ENCODE peak calls at places on chromosome 4, in nine cellular contexts. H, P, D, X, Q, V, C, O and J are unnamed samples.

GRCh38 chr4:132332932-132333722 is 816.0 kb upstream of the PCDH10 start:
- DNase-seq in Q (no peak), V (no peak), X (peak), C (no peak), H (no peak), O (no peak), P (no peak), D (peak), J (no peak)

GRCh38 chr4:90207887-90208454 is 80.8 kb downstream of the CCSER1 start:
- DNase-seq in D (no peak), C (no peak), V (no peak), O (no peak), H (no peak), X (no peak), Q (no peak), P (no peak), J (no peak)

GRCh38 chr4:159267940-159268327 is 165.1 kb downstream of the RAPGEF2 start:
- DNase-seq in D (peak), O (no peak), P (no peak), X (no peak), Q (no peak), C (no peak), H (no peak), V (no peak), J (no peak)

GRCh38 chr4:1317177-1318045 is 27.7 kb downstream of the MAEA start:
- DNase-seq in C (no peak), P (no peak), H (no peak), Q (no peak), X (no peak), V (no peak), O (no peak), D (no peak), J (no peak)

GRCh38 chr4:99763635-99764101 is 53.0 kb upstream of the DAPP1 start:
- DNase-seq in C (no peak), H (no peak), Q (peak), X (no peak), D (peak), P (no peak), V (no peak), O (no peak), J (no peak)

GRCh38 chr4:151582098-151582497 is 173.1 kb downstream of the FHIP1A start:
- DNase-seq in Q (no peak), C (no peak), X (no peak), V (no peak), D (no peak), P (no peak), H (no peak), O (no peak), J (no peak)

GRCh38 chr4:177427097-177427665 is 15.1 kb downstream of the AGA start:
- DNase-seq in X (no peak), H (no peak), D (no peak), C (no peak), Q (no peak), V (no peak), O (no peak), P (no peak), J (no peak)

GRCh38 chr4:14856076-14856926 is 146.0 kb upstream of the CPEB2 start:
- DNase-seq in X (no peak), D (peak), O (no peak), Q (no peak), H (no peak), P (no peak), V (no peak), C (peak), J (no peak)

GRCh38 chr4:140353836-140354235 is 19.6 kb upstream of the SCOC start:
- DNase-seq in O (no peak), Q (no peak), V (no peak), D (no peak), H (no peak), C (no peak), X (no peak), P (no peak), J (no peak)

GRCh38 chr4:78379040-78379439 is 172.5 kb upstream of the ANXA3 start:
- DNase-seq in Q (no peak), H (no peak), D (no peak), O (no peak), C (no peak), V (no peak), X (no peak), P (no peak), J (no peak)

GRCh38 chr4:184649971-184650855 is 675 bp downstream of the PRIMPOL start:
- DNase-seq in Q (no peak), C (peak), P (peak), V (no peak), H (no peak), D (peak), X (peak), O (no peak), J (no peak)

GRCh38 chr4:151675366-151676060 is 85.3 kb downstream of the GATB start:
- DNase-seq in V (no peak), H (no peak), C (no peak), X (peak), P (no peak), D (no peak), O (no peak), Q (no peak), J (no peak)

GRCh38 chr4:119692001-119692400 is 63.4 kb upstream of the PDE5A start:
- DNase-seq in P (no peak), V (no peak), H (no peak), Q (no peak), C (no peak), X (no peak), D (no peak), O (no peak), J (no peak)

GRCh38 chr4:188839704-188840103 is 700.5 kb downstream of the TRIML1 start:
- DNase-seq in Q (no peak), C (no peak), H (no peak), P (no peak), O (no peak), X (no peak), V (no peak), D (no peak), J (no peak)

GRCh38 chr4:43816107-43816506 is 632.5 kb downstream of the KCTD8 start:
- DNase-seq in Q (no peak), P (no peak), C (no peak), V (no peak), O (no peak), D (no peak), H (no peak), X (no peak), J (no peak)

GRCh38 chr4:188107931-188108843 is 1.2 kb downstream of the TRIML2 start:
- DNase-seq in O (no peak), V (no peak), P (no peak), C (no peak), Q (no peak), H (no peak), X (peak), D (no peak), J (no peak)

GRCh38 chr4:35342833-35343232 is 901.5 kb downstream of the ARAP2 start:
- DNase-seq in H (no peak), V (no peak), D (no peak), O (no peak), P (no peak), C (peak), X (no peak), Q (no peak), J (no peak)

GRCh38 chr4:77662396-77662795 is 56.8 kb downstream of the CXCL13 start:
- DNase-seq in D (no peak), H (no peak), O (no peak), Q (no peak), C (no peak), P (peak), V (no peak), X (no peak), J (no peak)

GRCh38 chr4:109315818-109316217 is 13.4 kb upstream of the COL25A1 start:
- DNase-seq in X (no peak), V (no peak), H (no peak), D (peak), Q (no peak), P (no peak), O (no peak), C (no peak), J (no peak)

GRCh38 chr4:38056024-38056685 is 96.0 kb downstream of the PTTG2 start:
- DNase-seq in V (no peak), D (peak), H (no peak), X (no peak), C (no peak), P (no peak), Q (no peak), O (no peak), J (no peak)

GRCh38 chr4:121706595-121707021 is 9.8 kb upstream of the ANXA5 start:
- DNase-seq in V (no peak), C (no peak), O (no peak), D (peak), X (no peak), P (no peak), H (no peak), Q (no peak), J (no peak)

GRCh38 chr4:122577808-122578781 is 42.8 kb downstream of the IL21 start:
- DNase-seq in C (peak), P (peak), V (peak), D (peak), O (peak), H (no peak), X (peak), Q (no peak), J (no peak)

GRCh38 chr4:150570123-150570522 is 11.8 kb upstream of the MAB21L2 start:
- DNase-seq in V (no peak), P (no peak), C (no peak), Q (no peak), O (no peak), D (no peak), X (no peak), H (no peak), J (no peak)

GRCh38 chr4:41746025-41746439 is 2.5 kb downstream of the PHOX2B start:
- DNase-seq in Q (no peak), D (no peak), P (no peak), H (no peak), C (no peak), V (no peak), O (no peak), X (peak), J (no peak)

GRCh38 chr4:107283587-107284559 is 247.8 kb upstream of the DKK2 start:
- DNase-seq in C (no peak), D (peak), O (no peak), X (no peak), H (no peak), P (no peak), Q (no peak), V (no peak), J (no peak)

GRCh38 chr4:566508-567295 is 9.4 kb downstream of the TMEM271 start:
- DNase-seq in O (no peak), V (no peak), D (no peak), P (no peak), H (no peak), C (no peak), X (no peak), Q (no peak), J (no peak)

GRCh38 chr4:3747582-3747906 is 18.6 kb upstream of the ADRA2C start:
- DNase-seq in V (no peak), Q (no peak), P (no peak), C (no peak), D (no peak), H (no peak), O (no peak), X (peak), J (no peak)